ENCODE peak calls at places on chromosomes 5 and 9, in seven cellular contexts. One of them, this sample, is unnamed.
A peak's percentile ranks its signal among the peaks of the same experiment; 100 is the strongest.

GRCh38 chr5:174166231-174167079 is 120.9 kb downstream of the NSG2 start:
- DNase-seq in mucosa of descending colon: no peak
- DNase-seq in epithelial cell of esophagus: no peak
- DNase-seq in dorsolateral prefrontal cortex: no peak
- DNase-seq in retinal pigment epithelial cell: no peak
- DNase-seq in choroid plexus epithelial cell: no peak
- DNase-seq in transverse colon: no peak
- DNase-seq in this sample: no peak

GRCh38 chr5:122332589-122333555 is 20.8 kb downstream of the SNCAIP start:
- DNase-seq in choroid plexus epithelial cell: peak; percentile 7
- DNase-seq in dorsolateral prefrontal cortex: no peak
- DNase-seq in retinal pigment epithelial cell: no peak
- DNase-seq in epithelial cell of esophagus: no peak
- DNase-seq in mucosa of descending colon: no peak
- DNase-seq in transverse colon: no peak
- DNase-seq in this sample: no peak

GRCh38 chr5:77358566-77359205 is 133.4 kb downstream of the WDR41 start:
- DNase-seq in epithelial cell of esophagus: peak; percentile 37
- DNase-seq in dorsolateral prefrontal cortex: no peak
- DNase-seq in retinal pigment epithelial cell: no peak
- DNase-seq in transverse colon: no peak
- DNase-seq in choroid plexus epithelial cell: peak; percentile 70
- DNase-seq in mucosa of descending colon: no peak
- DNase-seq in this sample: peak; percentile 52

GRCh38 chr9:16996901-16997491 is 126.5 kb upstream of the BNC2 start:
- DNase-seq in retinal pigment epithelial cell: no peak
- DNase-seq in transverse colon: no peak
- DNase-seq in epithelial cell of esophagus: no peak
- DNase-seq in mucosa of descending colon: no peak
- DNase-seq in choroid plexus epithelial cell: no peak
- DNase-seq in dorsolateral prefrontal cortex: no peak
- DNase-seq in this sample: no peak

GRCh38 chr9:23538604-23539003 is 287.4 kb downstream of the ELAVL2 start:
- DNase-seq in transverse colon: no peak
- DNase-seq in mucosa of descending colon: no peak
- DNase-seq in epithelial cell of esophagus: no peak
- DNase-seq in retinal pigment epithelial cell: no peak
- DNase-seq in dorsolateral prefrontal cortex: no peak
- DNase-seq in choroid plexus epithelial cell: no peak
- DNase-seq in this sample: no peak

GRCh38 chr5:142118421-142118686 is 9.8 kb downstream of the NDFIP1 start:
- DNase-seq in transverse colon: no peak
- DNase-seq in choroid plexus epithelial cell: no peak
- DNase-seq in mucosa of descending colon: no peak
- DNase-seq in retinal pigment epithelial cell: no peak
- DNase-seq in dorsolateral prefrontal cortex: no peak
- DNase-seq in epithelial cell of esophagus: no peak
- DNase-seq in this sample: no peak

GRCh38 chr5:124544366-124545055 is 201.9 kb downstream of the ZNF608 start:
- DNase-seq in retinal pigment epithelial cell: no peak
- DNase-seq in choroid plexus epithelial cell: peak; percentile 11
- DNase-seq in mucosa of descending colon: no peak
- DNase-seq in dorsolateral prefrontal cortex: no peak
- DNase-seq in epithelial cell of esophagus: peak; percentile 32
- DNase-seq in transverse colon: no peak
- DNase-seq in this sample: no peak

GRCh38 chr5:7419846-7420245 is 23.9 kb downstream of the ADCY2 start:
- DNase-seq in epithelial cell of esophagus: no peak
- DNase-seq in retinal pigment epithelial cell: no peak
- DNase-seq in dorsolateral prefrontal cortex: no peak
- DNase-seq in choroid plexus epithelial cell: no peak
- DNase-seq in mucosa of descending colon: no peak
- DNase-seq in transverse colon: no peak
- DNase-seq in this sample: no peak

GRCh38 chr9:35813434-35814105 is 1.3 kb downstream of the HINT2 start:
- DNase-seq in retinal pigment epithelial cell: no peak
- DNase-seq in mucosa of descending colon: no peak
- DNase-seq in choroid plexus epithelial cell: peak; percentile 47
- DNase-seq in transverse colon: no peak
- DNase-seq in epithelial cell of esophagus: peak; percentile 67
- DNase-seq in dorsolateral prefrontal cortex: no peak
- DNase-seq in this sample: peak; percentile 43

GRCh38 chr5:33513786-33514185 is 73.0 kb downstream of the TARS1 start:
- DNase-seq in epithelial cell of esophagus: no peak
- DNase-seq in dorsolateral prefrontal cortex: no peak
- DNase-seq in transverse colon: no peak
- DNase-seq in choroid plexus epithelial cell: peak; percentile 22
- DNase-seq in retinal pigment epithelial cell: peak; percentile 75
- DNase-seq in mucosa of descending colon: no peak
- DNase-seq in this sample: peak; percentile 18

GRCh38 chr9:4207881-4208615 is 91.8 kb downstream of the GLIS3 start:
- DNase-seq in transverse colon: no peak
- DNase-seq in mucosa of descending colon: no peak
- DNase-seq in choroid plexus epithelial cell: peak; percentile 51
- DNase-seq in epithelial cell of esophagus: no peak
- DNase-seq in retinal pigment epithelial cell: no peak
- DNase-seq in dorsolateral prefrontal cortex: no peak
- DNase-seq in this sample: peak; percentile 72

GRCh38 chr9:131475956-131476776 is 26.6 kb upstream of the POMT1 start:
- DNase-seq in dorsolateral prefrontal cortex: no peak
- DNase-seq in transverse colon: no peak
- DNase-seq in epithelial cell of esophagus: no peak
- DNase-seq in mucosa of descending colon: no peak
- DNase-seq in retinal pigment epithelial cell: no peak
- DNase-seq in choroid plexus epithelial cell: no peak
- DNase-seq in this sample: no peak

GRCh38 chr9:118439446-118439845 is 735.2 kb downstream of the TLR4 start:
- DNase-seq in epithelial cell of esophagus: no peak
- DNase-seq in dorsolateral prefrontal cortex: no peak
- DNase-seq in retinal pigment epithelial cell: no peak
- DNase-seq in mucosa of descending colon: no peak
- DNase-seq in transverse colon: peak; percentile 18
- DNase-seq in choroid plexus epithelial cell: no peak
- DNase-seq in this sample: no peak

GRCh38 chr5:126030698-126031097 is 392.5 kb upstream of the GRAMD2B start:
- DNase-seq in transverse colon: no peak
- DNase-seq in mucosa of descending colon: no peak
- DNase-seq in dorsolateral prefrontal cortex: no peak
- DNase-seq in choroid plexus epithelial cell: no peak
- DNase-seq in retinal pigment epithelial cell: no peak
- DNase-seq in epithelial cell of esophagus: no peak
- DNase-seq in this sample: peak; percentile 47

GRCh38 chr9:78210841-78211301 is 25.0 kb upstream of the CEP78 start:
- DNase-seq in epithelial cell of esophagus: no peak
- DNase-seq in choroid plexus epithelial cell: no peak
- DNase-seq in transverse colon: no peak
- DNase-seq in retinal pigment epithelial cell: no peak
- DNase-seq in mucosa of descending colon: no peak
- DNase-seq in dorsolateral prefrontal cortex: no peak
- DNase-seq in this sample: no peak

GRCh38 chr5:95441631-95442030 is 50.5 kb downstream of the FAM81B start:
- DNase-seq in transverse colon: no peak
- DNase-seq in choroid plexus epithelial cell: no peak
- DNase-seq in retinal pigment epithelial cell: no peak
- DNase-seq in epithelial cell of esophagus: no peak
- DNase-seq in dorsolateral prefrontal cortex: no peak
- DNase-seq in mucosa of descending colon: no peak
- DNase-seq in this sample: no peak

GRCh38 chr5:56815657-56816545 is 552 bp downstream of the MAP3K1 start:
- DNase-seq in epithelial cell of esophagus: peak; percentile 62
- DNase-seq in mucosa of descending colon: peak; percentile 73
- DNase-seq in transverse colon: peak; percentile 51
- DNase-seq in dorsolateral prefrontal cortex: peak; percentile 10
- DNase-seq in choroid plexus epithelial cell: peak; percentile 10
- DNase-seq in retinal pigment epithelial cell: no peak
- DNase-seq in this sample: peak; percentile 42
- TF ChIP-seq CTCF in epithelial cell of esophagus: no peak
- TF ChIP-seq CTCF in mucosa of descending colon: no peak
- TF ChIP-seq CTCF in transverse colon: no peak
- TF ChIP-seq CTCF in dorsolateral prefrontal cortex: no peak
- TF ChIP-seq CTCF in choroid plexus epithelial cell: no peak
- TF ChIP-seq CTCF in retinal pigment epithelial cell: no peak
- TF ChIP-seq CTCF in this sample: no peak

GRCh38 chr5:38722918-38723317 is 122.9 kb upstream of the OSMR start:
- DNase-seq in choroid plexus epithelial cell: peak; percentile 46
- DNase-seq in dorsolateral prefrontal cortex: no peak
- DNase-seq in transverse colon: no peak
- DNase-seq in retinal pigment epithelial cell: no peak
- DNase-seq in epithelial cell of esophagus: no peak
- DNase-seq in mucosa of descending colon: no peak
- DNase-seq in this sample: no peak

GRCh38 chr5:38719403-38719802 is 126.4 kb upstream of the OSMR start:
- DNase-seq in mucosa of descending colon: no peak
- DNase-seq in retinal pigment epithelial cell: no peak
- DNase-seq in transverse colon: no peak
- DNase-seq in dorsolateral prefrontal cortex: no peak
- DNase-seq in epithelial cell of esophagus: no peak
- DNase-seq in choroid plexus epithelial cell: no peak
- DNase-seq in this sample: no peak

GRCh38 chr5:38718874-38719391 is 126.9 kb upstream of the OSMR start:
- DNase-seq in choroid plexus epithelial cell: peak; percentile 40
- DNase-seq in epithelial cell of esophagus: no peak
- DNase-seq in mucosa of descending colon: no peak
- DNase-seq in transverse colon: no peak
- DNase-seq in retinal pigment epithelial cell: no peak
- DNase-seq in dorsolateral prefrontal cortex: no peak
- DNase-seq in this sample: peak; percentile 41

GRCh38 chr5:38720691-38721361 is 125.0 kb upstream of the OSMR start:
- DNase-seq in dorsolateral prefrontal cortex: no peak
- DNase-seq in retinal pigment epithelial cell: no peak
- DNase-seq in mucosa of descending colon: no peak
- DNase-seq in epithelial cell of esophagus: no peak
- DNase-seq in transverse colon: no peak
- DNase-seq in choroid plexus epithelial cell: no peak
- DNase-seq in this sample: no peak

DNA sequence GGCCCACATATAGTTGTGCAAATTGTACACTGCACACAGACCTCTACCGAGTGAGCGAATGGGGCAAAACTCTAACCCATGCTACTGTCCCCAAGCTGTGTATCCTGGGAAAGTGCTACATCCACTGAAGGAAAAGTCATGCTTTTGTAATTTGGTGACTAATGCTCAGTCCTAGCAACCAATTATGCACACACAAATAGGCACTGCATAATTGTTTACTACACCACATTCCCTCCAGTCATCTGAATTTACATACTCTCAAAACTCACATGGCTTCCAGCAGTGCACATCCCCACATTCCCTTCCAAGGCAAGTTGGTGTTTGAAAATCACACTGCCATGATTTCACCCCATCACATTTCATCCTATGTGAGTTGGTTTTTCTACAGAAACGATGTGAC is 125.9 kb upstream of the OSMR start:
- DNase-seq in transverse colon: no peak
- DNase-seq in retinal pigment epithelial cell: peak; percentile 48
- DNase-seq in dorsolateral prefrontal cortex: no peak
- DNase-seq in mucosa of descending colon: no peak
- DNase-seq in epithelial cell of esophagus: peak; percentile 50
- DNase-seq in choroid plexus epithelial cell: peak; percentile 55
- DNase-seq in this sample: peak; percentile 43
- H3K4me3 ChIP-seq in transverse colon: no peak overlapping the region
- H3K4me3 ChIP-seq in retinal pigment epithelial cell: no peak overlapping the region
- H3K4me3 ChIP-seq in dorsolateral prefrontal cortex: no peak overlapping the region
- H3K4me3 ChIP-seq in mucosa of descending colon: no peak overlapping the region
- H3K4me3 ChIP-seq in epithelial cell of esophagus: no peak overlapping the region
- H3K4me3 ChIP-seq in choroid plexus epithelial cell: no peak overlapping the region
- H3K4me3 ChIP-seq in this sample: no peak overlapping the region

DNA sequence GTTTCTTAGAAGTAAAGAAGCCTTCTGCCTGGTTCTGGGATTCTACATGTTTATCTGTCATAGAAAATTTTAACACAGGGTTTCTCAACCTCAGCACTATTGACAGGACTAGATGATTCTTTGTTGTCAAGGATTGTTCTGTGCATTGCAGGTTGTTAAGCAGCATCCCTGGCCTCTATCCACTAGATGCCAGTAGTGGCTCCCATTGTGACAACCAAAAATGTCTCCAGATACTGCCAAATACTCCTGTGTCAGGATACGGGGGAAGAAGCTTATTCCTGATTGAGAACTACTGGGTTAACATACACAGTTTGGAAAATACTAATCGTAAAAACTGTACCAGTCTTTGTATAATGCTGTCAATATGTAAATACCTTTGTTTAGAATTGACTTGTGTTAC is 167.1 kb downstream of the NIPBL start:
- DNase-seq in epithelial cell of esophagus: no peak
- DNase-seq in transverse colon: no peak
- DNase-seq in retinal pigment epithelial cell: no peak
- DNase-seq in mucosa of descending colon: no peak
- DNase-seq in choroid plexus epithelial cell: peak; percentile 16
- DNase-seq in dorsolateral prefrontal cortex: no peak
- DNase-seq in this sample: peak; percentile 31
- TF ChIP-seq CTCF in epithelial cell of esophagus: peak; percentile 18
- TF ChIP-seq CTCF in transverse colon: no peak
- TF ChIP-seq CTCF in retinal pigment epithelial cell: peak; percentile 12
- TF ChIP-seq CTCF in mucosa of descending colon: no peak
- TF ChIP-seq CTCF in choroid plexus epithelial cell: peak; percentile 37
- TF ChIP-seq CTCF in dorsolateral prefrontal cortex: peak; percentile 56
- TF ChIP-seq CTCF in this sample: peak; percentile 38

DNA sequence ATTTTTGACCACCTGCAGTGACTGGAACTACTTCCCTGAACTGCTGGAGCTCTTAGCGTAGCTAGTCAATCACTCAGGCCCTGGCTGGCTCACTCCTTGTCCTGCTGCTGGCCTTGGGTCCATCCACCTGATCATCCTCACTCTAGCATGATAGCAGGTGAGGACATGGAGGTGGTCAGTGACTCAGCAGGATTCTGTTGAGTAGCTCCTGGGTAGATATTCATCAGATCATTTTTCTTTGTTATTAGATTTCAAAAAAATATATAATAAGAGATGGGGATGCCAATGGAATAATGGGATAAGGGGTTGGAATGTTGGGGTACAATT is 25.0 kb upstream of the SEMA4D start:
- DNase-seq in mucosa of descending colon: no peak
- DNase-seq in retinal pigment epithelial cell: no peak
- DNase-seq in choroid plexus epithelial cell: no peak
- DNase-seq in transverse colon: no peak
- DNase-seq in dorsolateral prefrontal cortex: no peak
- DNase-seq in epithelial cell of esophagus: no peak
- DNase-seq in this sample: no peak
- H3K4me3 ChIP-seq in mucosa of descending colon: no peak overlapping the region
- H3K4me3 ChIP-seq in retinal pigment epithelial cell: no peak overlapping the region
- H3K4me3 ChIP-seq in choroid plexus epithelial cell: no peak overlapping the region
- H3K4me3 ChIP-seq in transverse colon: no peak overlapping the region
- H3K4me3 ChIP-seq in dorsolateral prefrontal cortex: no peak overlapping the region
- H3K4me3 ChIP-seq in epithelial cell of esophagus: no peak overlapping the region
- H3K4me3 ChIP-seq in this sample: no peak overlapping the region

DNA sequence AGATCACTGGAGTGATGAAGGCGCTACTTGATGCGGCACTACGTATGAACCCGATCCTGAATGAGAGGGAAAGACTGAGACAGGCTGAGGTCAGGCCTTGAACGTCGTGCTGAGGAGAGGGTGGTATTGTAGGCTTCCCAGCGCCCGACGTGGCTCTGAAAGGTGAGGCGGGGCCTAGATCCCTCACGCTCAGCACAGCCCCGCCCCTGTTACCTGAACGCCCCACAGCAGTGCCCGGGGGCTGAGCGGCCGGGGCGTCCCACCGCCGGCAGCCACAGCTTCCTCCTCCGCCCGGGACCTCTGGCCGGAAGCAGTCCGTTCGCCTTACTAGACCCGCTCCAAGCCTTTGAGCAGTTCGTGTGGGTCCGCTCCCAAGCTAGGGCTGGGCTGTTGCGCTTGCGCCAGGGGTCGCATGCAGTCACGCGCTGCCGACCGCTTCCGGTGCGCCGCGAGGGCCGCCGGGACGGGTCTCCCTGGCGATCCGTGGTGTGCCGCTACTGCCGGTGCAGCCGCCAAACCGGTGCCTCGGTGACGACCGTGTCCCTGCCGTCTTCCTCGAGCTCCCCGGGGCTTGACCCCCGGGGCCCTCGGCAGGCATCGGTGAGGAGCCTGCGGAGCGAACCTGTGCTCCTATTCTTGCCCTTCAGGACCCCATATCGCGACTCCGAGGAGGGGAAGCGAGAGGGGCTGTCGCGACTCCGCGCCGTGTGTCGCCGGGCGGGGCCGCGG is at the start of the genes HMGXB3 and TIGD6:
- DNase-seq in choroid plexus epithelial cell: peak; percentile 97
- DNase-seq in retinal pigment epithelial cell: peak; percentile 89
- DNase-seq in mucosa of descending colon: peak; percentile 96
- DNase-seq in dorsolateral prefrontal cortex: peak; percentile 88
- DNase-seq in epithelial cell of esophagus: peak; percentile 89
- DNase-seq in transverse colon: peak; percentile 93
- DNase-seq in this sample: peak; percentile 96
- TF ChIP-seq CTCF in choroid plexus epithelial cell: no peak
- TF ChIP-seq CTCF in retinal pigment epithelial cell: no peak
- TF ChIP-seq CTCF in mucosa of descending colon: no peak
- TF ChIP-seq CTCF in dorsolateral prefrontal cortex: peak; percentile 28
- TF ChIP-seq CTCF in epithelial cell of esophagus: peak; percentile 2
- TF ChIP-seq CTCF in transverse colon: no peak
- TF ChIP-seq CTCF in this sample: no peak

This sample was measured in fibroblast of pulmonary artery.